ENCODE peak calls at places on chromosomes 2 and 18, in four cellular contexts. J, Q, Y and Z are unnamed samples.

GRCh38 chr18:48817021-48817461 is 133.7 kb downstream of the SMAD7 start:
- DNase-seq in J (no peak), Q (no peak), Y (no peak), Z (no peak)

GRCh38 chr2:160035125-160035524 is 27.3 kb downstream of the PLA2R1 start:
- DNase-seq in J (no peak), Q (no peak), Y (no peak), Z (no peak)

GRCh38 chr2:145771526-145771925 is 1251.6 kb upstream of the ZEB2 start:
- DNase-seq in J (no peak), Q (no peak), Y (no peak), Z (no peak)

GRCh38 chr2:238913931-238914647 is 66.2 kb downstream of the TWIST2 start:
- DNase-seq in J (peak), Q (no peak), Y (no peak), Z (no peak)

GRCh38 chr2:203603451-203604389 is 68.6 kb upstream of the RAPH1 start:
- DNase-seq in J (no peak), Q (no peak), Y (no peak), Z (peak)

GRCh38 chr18:79988925-79989361 is 580 bp upstream of the TXNL4A start:
- DNase-seq in J (peak), Q (peak), Y (peak), Z (peak)

GRCh38 chr2:240369725-240370585 is 65.5 kb upstream of the GPC1 start:
- DNase-seq in J (peak), Q (peak), Y (peak), Z (peak)

GRCh38 chr2:74201596-74201995 is 3.2 kb downstream of the MTHFD2 start:
- DNase-seq in J (peak), Q (peak), Y (no peak), Z (peak)

GRCh38 chr2:61876400-61876799 is 12.1 kb downstream of the CCT4 start:
- DNase-seq in J (no peak), Q (no peak), Y (no peak), Z (no peak)

GRCh38 chr2:240358080-240358479 is 77.4 kb upstream of the GPC1 start:
- DNase-seq in J (peak), Q (no peak), Y (no peak), Z (no peak)

GRCh38 chr2:10389596-10389995 is 58.5 kb downstream of the ODC1 start:
- DNase-seq in J (no peak), Q (peak), Y (no peak), Z (no peak)

GRCh38 chr2:102049756-102050443 is 58.1 kb downstream of the IL1R2 start:
- DNase-seq in J (peak), Q (peak), Y (no peak), Z (peak)

GRCh38 chr18:21991081-21991534 is 178.3 kb upstream of the GATA6 start:
- DNase-seq in J (no peak), Q (no peak), Y (no peak), Z (no peak)

GRCh38 chr2:241991236-241991635 is 121.7 kb downstream of the RTP5 start:
- DNase-seq in J (no peak), Q (no peak), Y (no peak), Z (no peak)
- TF ChIP-seq CTCF in J (no peak), Q (no peak), Y (no peak), Z (no peak)

GRCh38 chr2:201888476-201888875 is 82.1 kb downstream of the CDK15 start:
- DNase-seq in J (no peak), Q (no peak), Y (no peak), Z (no peak)

GRCh38 chr2:201886504-201886903 is 80.2 kb downstream of the CDK15 start:
- DNase-seq in J (no peak), Q (peak), Y (no peak), Z (peak)

GRCh38 chr2:201891676-201892075 is 85.3 kb downstream of the CDK15 start:
- DNase-seq in J (no peak), Q (no peak), Y (no peak), Z (no peak)

GRCh38 chr2:201890447-201890846 is 84.1 kb downstream of the CDK15 start:
- DNase-seq in J (no peak), Q (peak), Y (no peak), Z (peak)

DNA sequence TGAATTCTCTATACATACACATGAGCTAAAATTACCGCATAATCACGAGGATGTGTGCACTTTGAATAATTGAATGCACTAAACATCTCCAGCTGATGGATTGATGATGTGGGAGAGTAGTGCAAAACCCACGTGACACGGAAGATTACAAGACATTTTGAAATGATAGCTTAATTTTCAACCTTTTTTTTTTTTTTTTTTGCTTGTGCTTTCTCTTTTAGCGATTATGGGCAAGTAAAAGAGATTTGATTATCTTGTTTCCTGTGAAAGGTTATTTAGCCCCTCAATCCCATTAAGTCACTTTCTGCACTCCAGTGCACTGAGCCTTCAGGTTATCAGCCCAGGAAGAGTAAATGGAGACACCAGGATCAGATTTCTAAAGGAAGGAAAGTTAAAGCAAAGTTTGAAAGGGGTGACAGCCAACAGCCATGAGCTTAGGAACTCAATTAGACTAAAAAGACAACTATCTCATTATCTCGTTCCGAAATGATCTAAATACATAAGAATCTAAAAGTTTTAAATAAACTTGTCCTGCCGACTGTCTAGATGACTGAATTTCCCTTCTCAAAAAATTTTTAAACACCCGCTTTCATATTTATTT is 81.6 kb downstream of the CDK15 start:
- DNase-seq in J (no peak), Q (no peak), Y (no peak), Z (peak)
- H3K4me3 ChIP-seq in J (peak), Q (no peak), Y (peak), Z (peak)

GRCh38 chr2:141906673-141907072 is 224.1 kb downstream of the LRP1B start:
- DNase-seq in J (no peak), Q (no peak), Y (no peak), Z (no peak)
- TF ChIP-seq CTCF in J (no peak), Q (no peak), Y (no peak), Z (no peak)

DNA sequence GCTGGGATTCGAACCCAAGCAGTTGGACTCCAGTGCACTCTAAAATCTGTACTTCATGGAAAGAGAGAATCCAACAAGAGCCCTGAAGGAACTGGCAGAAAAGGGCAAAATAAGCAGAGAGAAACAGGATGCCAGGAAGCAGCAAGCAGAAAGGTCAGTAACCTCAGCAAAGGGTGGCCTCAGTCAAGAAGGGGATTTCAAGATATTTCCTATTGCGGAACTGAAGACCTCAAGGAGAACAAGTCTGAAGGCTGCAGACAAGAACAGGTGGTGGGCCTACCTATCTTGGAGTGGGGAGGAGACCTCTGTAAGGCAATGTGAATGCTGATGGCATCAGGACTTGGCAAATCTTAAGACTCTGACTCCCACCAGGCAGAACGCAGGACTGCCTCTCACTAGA is 20.1 kb upstream of the MREG start:
- DNase-seq in J (no peak), Q (no peak), Y (no peak), Z (no peak)
- H3K4me3 ChIP-seq in J (no peak), Q (no peak), Y (no peak), Z (no peak)